ENCODE peak calls at places on chromosomes 11 and 22, in eight cellular contexts. O is tibial artery, S is heart right ventricle, J is psoas muscle, C is colonic mucosa, M is heart left ventricle, L is esophagus squamous epithelium, G is astrocyte. I is an unnamed sample. For H3K4me1 and H3K36me3, the result is how much of the 10 kb centered on the place peaks cover.

GRCh38 chr22:42885446-42885845 is 28.4 kb upstream of the ARFGAP3 start:
- DNase-seq in O (no peak), S (no peak), J (no peak), C (no peak), M (no peak), L (no peak), G (no peak), I (no peak)

GRCh38 chr11:456533-456932 is 6.5 kb downstream of the PTDSS2 start:
- DNase-seq in O (no peak), S (no peak), J (peak), C (no peak), M (no peak), L (no peak), G (no peak), I (no peak)

GRCh38 chr11:117828641-117829368 is 4.3 kb upstream of the FXYD2 start:
- DNase-seq in O (peak), S (no peak), J (peak), C (peak), M (peak), L (no peak), G (peak), I (no peak)

GRCh38 chr11:95229199-95230053 is 1.6 kb downstream of the SESN3 start:
- DNase-seq in O (no peak), S (no peak), J (no peak), C (peak), M (no peak), L (no peak), G (peak), I (no peak)

GRCh38 chr11:50333861-50334260 is 301.2 kb downstream of the OR4C45 start:
- DNase-seq in O (no peak), S (no peak), J (no peak), C (no peak), M (no peak), L (no peak), G (no peak), I (no peak)

GRCh38 chr22:19704355-19705015 is 9.8 kb upstream of the SEPTIN5 start:
- DNase-seq in O (no peak), S (no peak), J (no peak), C (no peak), M (no peak), L (no peak), G (no peak), I (no peak)

GRCh38 chr11:63929616-63930015 is 9.2 kb upstream of the NAA40 start:
- DNase-seq in O (no peak), S (no peak), J (no peak), C (no peak), M (no peak), L (no peak), G (no peak), I (no peak)

GRCh38 chr22:30115705-30116104 is 35.4 kb downstream of the HORMAD2 start:
- DNase-seq in O (no peak), S (no peak), J (no peak), C (no peak), M (no peak), L (no peak), G (peak), I (no peak)

GRCh38 chr22:37639771-37640590 is 512 bp downstream of the SH3BP1 start:
- DNase-seq in O (peak), S (no peak), J (no peak), C (no peak), M (no peak), L (no peak), G (no peak), I (peak)

GRCh38 chr11:125193158-125193557 is 28.6 kb downstream of the PKNOX2 start:
- DNase-seq in O (no peak), S (no peak), J (no peak), C (no peak), M (no peak), L (no peak), G (no peak), I (no peak)

GRCh38 chr11:134628426-134628825 is 216.4 kb upstream of the B3GAT1 start:
- DNase-seq in O (no peak), S (no peak), J (no peak), C (no peak), M (no peak), L (no peak), G (no peak), I (no peak)

GRCh38 chr11:75246673-75247350 is 6.2 kb downstream of the TPBGL start:
- DNase-seq in O (peak), S (no peak), J (no peak), C (no peak), M (no peak), L (no peak), G (no peak), I (no peak)

GRCh38 chr11:64503354-64503753 is 87.7 kb upstream of the SLC22A12 start:
- DNase-seq in O (no peak), S (no peak), J (no peak), C (no peak), M (no peak), L (no peak), G (no peak), I (no peak)

GRCh38 chr11:128054323-128054910 is 532.9 kb downstream of the ETS1 start:
- DNase-seq in O (no peak), S (no peak), J (no peak), C (no peak), M (no peak), L (no peak), G (peak), I (no peak)

GRCh38 chr11:128620306-128621175 is 33.2 kb upstream of the ETS1 start:
- DNase-seq in O (no peak), S (no peak), J (no peak), C (no peak), M (no peak), L (no peak), G (no peak), I (no peak)

GRCh38 chr22:17957683-17958082 is 66.7 kb downstream of the MICAL3 start:
- DNase-seq in O (peak), S (no peak), J (no peak), C (no peak), M (no peak), L (no peak), G (no peak), I (no peak)

GRCh38 chr11:92880391-92880790 is 89.1 kb upstream of the MTNR1B start:
- DNase-seq in O (no peak), S (no peak), J (no peak), C (no peak), M (no peak), L (no peak), G (peak), I (no peak)

GRCh38 chr22:39960791-39961746 is 872 bp downstream of the TMA7B start:
- DNase-seq in O (no peak), S (no peak), J (no peak), C (no peak), M (no peak), L (no peak), G (peak), I (no peak)

GRCh38 chr22:22684605-22685561 is 40.5 kb downstream of the GGTLC2 start:
- DNase-seq in O (peak), S (no peak), J (no peak), C (peak), M (no peak), L (no peak), G (peak), I (peak)

GRCh38 chr22:38074181-38075104 is 9.5 kb downstream of the SLC16A8 start:
- DNase-seq in O (no peak), S (no peak), J (peak), C (no peak), M (no peak), L (no peak), G (no peak), I (no peak)

GRCh38 chr11:57345555-57346151 is 7.5 kb downstream of the P2RX3 start:
- DNase-seq in O (no peak), S (peak), J (peak), C (peak), M (peak), L (no peak), G (peak), I (peak)

GRCh38 chr11:48127521-48128183 is 89.0 kb upstream of the OR4B1 start:
- DNase-seq in O (no peak), S (no peak), J (no peak), C (no peak), M (no peak), L (no peak), G (no peak), I (no peak)

GRCh38 chr11:20840341-20840740 is 171.0 kb downstream of the NELL1 start:
- DNase-seq in O (no peak), S (no peak), J (no peak), C (no peak), M (no peak), L (no peak), G (no peak), I (peak)

GRCh38 chr11:87445002-87445401 is 407.3 kb downstream of the TMEM135 start:
- DNase-seq in O (no peak), S (no peak), J (no peak), C (no peak), M (no peak), L (no peak), G (peak), I (no peak)

GRCh38 chr11:6413791-6414231 is 5.1 kb downstream of the APBB1 start:
- DNase-seq in O (no peak), S (no peak), J (no peak), C (no peak), M (no peak), L (no peak), G (no peak), I (no peak)

GRCh38 chr22:29158546-29158945 is 47.1 kb upstream of the EMID1 start:
- DNase-seq in O (peak), S (no peak), J (no peak), C (no peak), M (no peak), L (no peak), G (no peak), I (no peak)

GRCh38 chr22:42335839-42336378 is 65.5 kb upstream of the TCF20 start:
- DNase-seq in O (no peak), S (no peak), J (no peak), C (peak), M (no peak), L (no peak), G (no peak), I (no peak)

GRCh38 chr11:953513-953912 is 27.8 kb downstream of the AP2A2 start:
- DNase-seq in O (no peak), S (no peak), J (no peak), C (no peak), M (no peak), L (no peak), G (no peak), I (no peak)

GRCh38 chr11:73963861-73964260 is 13.0 kb downstream of the DNAJB13 start:
- DNase-seq in O (peak), S (no peak), J (no peak), C (no peak), M (no peak), L (no peak), G (no peak), I (no peak)

GRCh38 chr11:15923169-15923568 is 433.2 kb downstream of the SOX6 start:
- DNase-seq in O (no peak), S (no peak), J (no peak), C (no peak), M (no peak), L (no peak), G (no peak), I (no peak)

GRCh38 chr11:67373916-67374570 is 645 bp upstream of the CLCF1 start:
- DNase-seq in O (peak), S (peak), J (peak), C (peak), M (peak), L (no peak), G (peak), I (peak)
- H3K4me1 ChIP-seq in O (under half), S (under half), J (under half), C (under half), M (under half), L (half or more), G (half or more), I (under half)

GRCh38 chr11:115213007-115213406 is 291.2 kb downstream of the CADM1 start:
- DNase-seq in O (no peak), S (no peak), J (no peak), C (no peak), M (no peak), L (no peak), G (no peak), I (no peak)
- H3K36me3 ChIP-seq in O (under half), S (under half), J (under half), C (under half), M (under half), L (under half), G (under half), I (under half)

GRCh38 chr11:68329993-68330699 is 17.8 kb downstream of the LRP5 start:
- DNase-seq in O (no peak), S (no peak), J (no peak), C (no peak), M (no peak), L (no peak), G (no peak), I (no peak)

GRCh38 chr11:68330700-68331337 is 18.4 kb downstream of the LRP5 start:
- DNase-seq in O (no peak), S (no peak), J (no peak), C (no peak), M (no peak), L (no peak), G (no peak), I (no peak)

GRCh38 chr11:68327586-68328370 is 15.4 kb downstream of the LRP5 start:
- DNase-seq in O (no peak), S (no peak), J (no peak), C (no peak), M (no peak), L (no peak), G (no peak), I (no peak)

GRCh38 chr11:68328374-68329091 is 16.1 kb downstream of the LRP5 start:
- DNase-seq in O (no peak), S (peak), J (no peak), C (peak), M (peak), L (no peak), G (no peak), I (peak)

GRCh38 chr11:68329496-68329895 is 17.1 kb downstream of the LRP5 start:
- DNase-seq in O (no peak), S (no peak), J (no peak), C (no peak), M (no peak), L (no peak), G (no peak), I (no peak)
- H3K4me1 ChIP-seq in O (half or more), S (half or more), J (under half), C (under half), M (half or more), L (half or more), G (under half), I (under half)

GRCh38 chr22:45183974-45184373 is 20.2 kb downstream of the NUP50 start:
- DNase-seq in O (no peak), S (no peak), J (no peak), C (no peak), M (no peak), L (no peak), G (no peak), I (no peak)
- H3K36me3 ChIP-seq in O (half or more), S (half or more), J (under half), C (under half), M (half or more), L (under half), G (under half), I (half or more)

GRCh38 chr11:44945639-44946038 is 5.0 kb downstream of the TP53I11 start:
- DNase-seq in O (no peak), S (peak), J (peak), C (no peak), M (peak), L (no peak), G (no peak), I (no peak)
- H3K4me1 ChIP-seq in O (under half), S (half or more), J (under half), C (under half), M (half or more), L (under half), G (under half), I (under half)

DNA sequence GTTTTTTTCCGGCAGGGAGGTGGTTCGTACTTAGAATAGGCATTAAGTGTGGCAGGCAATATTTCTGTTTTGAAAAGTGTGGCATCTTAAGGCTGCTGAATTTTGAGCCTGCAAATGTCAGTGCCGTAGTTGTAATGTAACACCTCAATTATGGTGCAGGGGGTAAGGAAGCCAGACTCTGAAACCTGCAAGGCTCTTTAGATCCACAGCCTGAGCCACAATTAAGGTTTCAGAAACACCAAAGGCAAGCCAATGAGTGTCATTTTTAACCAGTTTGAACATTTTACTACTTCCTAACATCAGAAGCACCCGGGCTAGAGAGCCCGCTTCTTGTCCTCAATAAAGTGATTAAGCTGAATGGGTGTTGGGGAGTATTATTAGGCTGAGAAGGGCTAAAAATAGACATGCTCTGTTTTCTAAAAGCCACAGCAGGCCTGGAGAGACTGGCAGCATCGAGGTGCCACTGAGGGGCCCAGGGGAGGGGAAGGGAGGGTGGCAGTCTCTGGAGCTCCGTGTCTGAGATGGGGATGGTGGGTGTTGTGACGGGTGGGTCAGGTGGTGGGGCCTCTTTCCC is 113.4 kb downstream of the ZBTB16 start:
- DNase-seq in O (peak), S (peak), J (no peak), C (no peak), M (peak), L (no peak), G (no peak), I (no peak)
- H3K36me3 ChIP-seq in O (under half), S (under half), J (under half), C (under half), M (under half), L (under half), G (under half), I (under half)

DNA sequence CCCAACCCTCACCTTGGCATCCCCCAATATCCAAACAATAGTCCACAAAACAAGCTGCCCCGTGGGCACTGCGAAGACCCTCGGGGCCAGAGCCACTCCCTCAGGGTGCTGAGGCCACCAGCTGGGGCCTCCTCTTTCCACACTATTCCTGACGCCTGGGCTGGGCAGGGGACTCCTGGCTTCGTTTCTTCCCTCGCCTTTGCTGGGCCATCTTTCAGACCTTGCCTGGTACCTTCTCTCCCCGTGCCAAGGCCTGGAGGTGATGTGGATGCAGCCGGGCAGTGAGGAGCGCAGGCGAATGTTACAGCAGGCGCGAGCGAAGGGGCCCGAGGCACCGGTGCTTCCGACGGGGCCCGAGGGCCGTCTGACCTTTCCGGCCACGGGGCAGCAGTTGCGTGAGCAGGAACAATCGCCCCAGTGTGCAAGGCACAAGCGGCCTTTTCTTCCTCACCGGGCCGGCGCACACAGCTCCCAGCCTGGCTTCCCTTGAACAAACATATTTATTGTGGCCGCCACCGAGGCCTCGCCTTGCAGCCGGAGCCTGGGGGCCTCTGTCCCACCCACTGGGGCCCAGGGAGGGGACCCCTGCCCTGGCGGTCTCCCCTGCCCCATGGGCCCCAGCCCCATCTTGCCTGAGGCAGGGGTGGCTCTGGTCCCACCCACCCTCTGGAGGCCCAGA is 32.6 kb upstream of the KCNQ1OT1 start:
- DNase-seq in O (no peak), S (peak), J (no peak), C (no peak), M (no peak), L (no peak), G (no peak), I (no peak)
- H3K4me1 ChIP-seq in O (under half), S (under half), J (under half), C (under half), M (under half), L (under half), G (under half), I (under half)